ENCODE peak calls at places on chromosomes 4 and X, in seven cellular contexts. J, P, V, C, S, O and B are unnamed samples.

GRCh38 chr4:139522457-139522856 is 33.6 kb downstream of the SETD7 start:
- DNase-seq in C (no peak), S (no peak), J (no peak), P (no peak), V (no peak), O (no peak), B (no peak)

GRCh38 chrX:12383196-12383595 is 244.9 kb downstream of the FRMPD4 start:
- DNase-seq in S (no peak), O (no peak), V (no peak), P (no peak), C (no peak), J (no peak), B (no peak)

GRCh38 chrX:153638436-153639176 is 8.4 kb upstream of the DUSP9 start:
- DNase-seq in C (no peak), P (no peak), J (no peak), O (no peak), S (no peak), V (no peak), B (peak; percentile 71)

GRCh38 chrX:10166731-10167149 is 10.0 kb downstream of the CLCN4 start:
- DNase-seq in S (no peak), J (peak; percentile 50), V (no peak), O (no peak), P (no peak), C (no peak), B (no peak)

GRCh38 chrX:21963736-21964135 is 23.2 kb downstream of the SMS start:
- DNase-seq in O (peak; percentile 52), C (no peak), V (peak; percentile 80), P (no peak), S (no peak), J (no peak), B (no peak)

GRCh38 chr4:54566608-54567007 is 91.1 kb upstream of the KIT start:
- DNase-seq in O (no peak), V (no peak), S (no peak), P (no peak), C (no peak), J (no peak), B (no peak)

GRCh38 chr4:18882468-18882867 is 860.9 kb upstream of the LCORL start:
- DNase-seq in J (no peak), S (no peak), V (peak; percentile 50), P (no peak), C (peak; percentile 74), O (peak; percentile 41), B (peak; percentile 75)

GRCh38 chr4:15695240-15695699 is 7.6 kb upstream of the BST1 start:
- DNase-seq in S (no peak), O (peak; percentile 92), J (no peak), C (peak; percentile 98), P (no peak), V (peak; percentile 99), B (peak; percentile 92)

GRCh38 chr4:74030285-74030684 is 8.2 kb downstream of the CXCL3 start:
- DNase-seq in O (no peak), C (no peak), V (no peak), S (no peak), J (no peak), P (no peak), B (no peak)

GRCh38 chr4:187940299-187940698 is 55.3 kb upstream of the ZFP42 start:
- DNase-seq in C (no peak), J (no peak), P (no peak), S (no peak), V (no peak), O (no peak), B (no peak)

GRCh38 chr4:3499710-3500109 is 32.5 kb downstream of the LRPAP1 start:
- DNase-seq in C (no peak), J (no peak), O (no peak), S (no peak), P (no peak), V (no peak), B (no peak)

GRCh38 chrX:118839334-118839958 is 15.8 kb downstream of the ZCCHC12 start:
- DNase-seq in S (peak; percentile 82), O (peak; percentile 45), V (peak; percentile 26), J (peak; percentile 80), C (peak; percentile 31), P (peak; percentile 78), B (peak; percentile 23)

GRCh38 chr4:109912706-109913621 is at the start of gene EGF:
- DNase-seq in C (peak; percentile 63), O (peak; percentile 34), S (no peak), P (no peak), J (peak; percentile 23), V (peak; percentile 26), B (peak; percentile 43)

GRCh38 chr4:3720461-3720860 is 45.7 kb upstream of the ADRA2C start:
- DNase-seq in P (no peak), V (no peak), J (no peak), S (no peak), O (no peak), C (no peak), B (no peak)

GRCh38 chr4:47010347-47011188 is 17.2 kb upstream of the GABRA4 start:
- DNase-seq in P (no peak), J (no peak), C (peak; percentile 19), O (no peak), V (no peak), S (no peak), B (no peak)

GRCh38 chr4:5158825-5159224 is 107.5 kb downstream of the STK32B start:
- DNase-seq in S (no peak), P (no peak), C (no peak), V (no peak), O (no peak), J (no peak), B (no peak)

GRCh38 chr4:5157721-5158390 is 106.6 kb downstream of the STK32B start:
- DNase-seq in C (no peak), J (no peak), P (no peak), O (no peak), S (no peak), V (peak; percentile 92), B (no peak)

GRCh38 chr4:5160668-5161067 is 109.4 kb downstream of the STK32B start:
- DNase-seq in P (no peak), S (no peak), O (no peak), V (no peak), C (no peak), J (no peak), B (no peak)

GRCh38 chr4:5156677-5157076 is 105.4 kb downstream of the STK32B start:
- DNase-seq in P (no peak), J (no peak), V (peak; percentile 85), C (no peak), O (no peak), S (no peak), B (no peak)

GRCh38 chr4:5158391-5158770 is 107.1 kb downstream of the STK32B start:
- DNase-seq in J (no peak), V (no peak), O (no peak), P (no peak), C (no peak), S (no peak), B (no peak)
- TF ChIP-seq CTCF in J (no peak), V (no peak), O (no peak), P (no peak), C (no peak), S (no peak), B (no peak)

GRCh38 chr4:89055157-89056080 is 1.6 kb downstream of the FAM13A start:
- DNase-seq in O (no peak), S (no peak), C (no peak), P (no peak), V (no peak), J (no peak), B (peak; percentile 12)
- H3K4me3 ChIP-seq in O (peak overlapping the region; percentile 8), S (peak overlapping the region; percentile 47), C (peak overlapping the region; percentile 61), P (peak overlapping the region; percentile 54), V (peak overlapping the region; percentile 62), J (peak overlapping the region; percentile 48), B (no peak overlapping the region)

GRCh38 chr4:25993564-25994185 is 79.7 kb downstream of the SMIM20 start:
- DNase-seq in O (peak; percentile 36), P (no peak), V (no peak), S (no peak), C (no peak), J (peak; percentile 33), B (no peak)
- TF ChIP-seq CTCF in O (peak; percentile 46), P (no peak), V (peak; percentile 35), S (no peak), C (no peak), J (no peak), B (peak; percentile 24)

GRCh38 chr4:143699331-143700059 is 980 bp downstream of the FREM3 start:
- DNase-seq in C (no peak), P (no peak), O (no peak), V (no peak), S (no peak), J (no peak), B (no peak)

GRCh38 chr4:143700060-143700419 is 435 bp downstream of the FREM3 start:
- DNase-seq in J (no peak), P (no peak), C (peak; percentile 11), S (no peak), V (peak; percentile 1), O (peak; percentile 26), B (no peak)

GRCh38 chr4:143700420-143701352 is at the start of gene FREM3:
- DNase-seq in C (no peak), P (no peak), S (no peak), J (no peak), O (no peak), V (no peak), B (peak; percentile 10)

DNA sequence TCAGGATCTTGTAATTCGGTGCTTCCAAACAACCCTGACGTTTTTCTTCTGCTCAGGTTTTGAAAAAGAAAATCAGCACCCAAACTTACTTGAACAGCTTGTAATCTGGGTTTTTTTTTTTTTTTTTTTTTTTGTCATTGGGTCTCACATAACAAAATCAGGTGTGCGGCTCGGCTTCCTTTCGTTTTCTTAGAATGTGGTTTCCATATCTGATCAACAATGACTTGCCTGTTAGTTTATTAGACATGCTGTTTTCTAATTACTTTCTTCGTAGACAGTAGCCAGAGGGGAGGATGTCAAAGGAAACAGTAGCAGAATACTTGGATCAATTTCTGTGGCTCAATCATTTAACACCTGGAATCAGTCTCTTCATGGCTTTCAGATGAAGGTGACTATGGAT is 890 bp upstream of the FREM3 start:
- DNase-seq in O (no peak), S (no peak), J (no peak), C (no peak), V (no peak), P (no peak), B (no peak)
- H3K4me3 ChIP-seq in O (no peak overlapping the region), S (peak overlapping the region; percentile 37), J (peak overlapping the region; percentile 44), C (no peak overlapping the region), V (no peak overlapping the region), P (no peak overlapping the region), B (no peak overlapping the region)

GRCh38 chr4:95095352-95095974 is 337.7 kb downstream of the BMPR1B start:
- DNase-seq in V (peak; percentile 66), J (no peak), C (peak; percentile 68), P (no peak), O (peak; percentile 74), S (no peak), B (peak; percentile 48)
- TF ChIP-seq CTCF in V (peak; percentile 90), J (peak; percentile 48), C (peak; percentile 72), P (peak; percentile 45), O (peak; percentile 64), S (peak; percentile 13), B (peak; percentile 75)

GRCh38 chr4:75935628-75936027 is 5.2 kb downstream of the NAAA start:
- DNase-seq in O (no peak), V (no peak), S (no peak), J (no peak), P (no peak), C (no peak), B (no peak)
- H3K4me3 ChIP-seq in O (no peak overlapping the region), V (no peak overlapping the region), S (no peak overlapping the region), J (no peak overlapping the region), P (no peak overlapping the region), C (no peak overlapping the region), B (no peak overlapping the region)